ENCODE peak calls at places on chromosomes 4 and X, in seven cellular contexts. One of them, this sample, is unnamed.

GRCh38 chr4:87017580-87018061 is 82.8 kb downstream of the AFF1 start:
- DNase-seq in brain microvascular endothelial cell: peak; percentile 82
- DNase-seq in tibial artery: no peak
- DNase-seq in pons: no peak
- DNase-seq in left lung: no peak
- DNase-seq in CD8-positive, alpha-beta memory T cell: no peak
- DNase-seq in HL-60: no peak
- DNase-seq in this sample: no peak

GRCh38 chr4:58809948-58810347 is 1699.8 kb upstream of the IGFBP7 start:
- DNase-seq in tibial artery: no peak
- DNase-seq in CD8-positive, alpha-beta memory T cell: no peak
- DNase-seq in HL-60: no peak
- DNase-seq in brain microvascular endothelial cell: no peak
- DNase-seq in left lung: no peak
- DNase-seq in pons: no peak
- DNase-seq in this sample: no peak

GRCh38 chrX:68824152-68824433 is 4.7 kb upstream of the EFNB1 start:
- DNase-seq in CD8-positive, alpha-beta memory T cell: no peak
- DNase-seq in brain microvascular endothelial cell: no peak
- DNase-seq in tibial artery: no peak
- DNase-seq in pons: no peak
- DNase-seq in left lung: no peak
- DNase-seq in HL-60: no peak
- DNase-seq in this sample: no peak

GRCh38 chrX:40258909-40259308 is 161.2 kb upstream of the BCOR start:
- DNase-seq in brain microvascular endothelial cell: no peak
- DNase-seq in left lung: no peak
- DNase-seq in pons: no peak
- DNase-seq in CD8-positive, alpha-beta memory T cell: no peak
- DNase-seq in HL-60: no peak
- DNase-seq in tibial artery: no peak
- DNase-seq in this sample: no peak

GRCh38 chr4:33696586-33696985 is 2547.7 kb downstream of the ARAP2 start:
- DNase-seq in left lung: no peak
- DNase-seq in pons: no peak
- DNase-seq in brain microvascular endothelial cell: no peak
- DNase-seq in CD8-positive, alpha-beta memory T cell: no peak
- DNase-seq in HL-60: no peak
- DNase-seq in tibial artery: no peak
- DNase-seq in this sample: no peak

GRCh38 chrX:150225756-150226155 is 137.4 kb upstream of the MAMLD1 start:
- DNase-seq in brain microvascular endothelial cell: no peak
- DNase-seq in HL-60: no peak
- DNase-seq in tibial artery: no peak
- DNase-seq in pons: no peak
- DNase-seq in CD8-positive, alpha-beta memory T cell: no peak
- DNase-seq in left lung: no peak
- DNase-seq in this sample: no peak

GRCh38 chr4:102007959-102008425 is 217.5 kb downstream of the BANK1 start:
- DNase-seq in pons: no peak
- DNase-seq in CD8-positive, alpha-beta memory T cell: no peak
- DNase-seq in left lung: no peak
- DNase-seq in brain microvascular endothelial cell: no peak
- DNase-seq in HL-60: no peak
- DNase-seq in tibial artery: no peak
- DNase-seq in this sample: no peak

GRCh38 chr4:144649646-144650045 is 3.7 kb downstream of the HHIP start:
- DNase-seq in HL-60: no peak
- DNase-seq in tibial artery: no peak
- DNase-seq in left lung: no peak
- DNase-seq in CD8-positive, alpha-beta memory T cell: no peak
- DNase-seq in brain microvascular endothelial cell: no peak
- DNase-seq in pons: peak; percentile 93
- DNase-seq in this sample: peak; percentile 57

GRCh38 chr4:38323141-38323634 is 340.8 kb upstream of the KLF3 start:
- DNase-seq in pons: no peak
- DNase-seq in tibial artery: no peak
- DNase-seq in brain microvascular endothelial cell: peak; percentile 12
- DNase-seq in HL-60: no peak
- DNase-seq in left lung: no peak
- DNase-seq in CD8-positive, alpha-beta memory T cell: no peak
- DNase-seq in this sample: no peak

This sample was measured in Ammon's horn.